ENCODE peak calls at places on chromosomes 1 and 21, in eight cellular contexts. B, A, M, J, N, K, R and P are unnamed samples. For H3K4me1, the result is how much of the 10 kb centered on the place peaks cover.

GRCh38 chr1:40003156-40004093 is 37.1 kb upstream of the CAP1 start:
- DNase-seq in N (no peak), B (no peak), K (no peak), R (no peak), J (no peak), M (no peak), A (no peak), P (no peak)

GRCh38 chr1:28144203-28145135 is 32.0 kb downstream of the PTAFR start:
- DNase-seq in K (no peak), A (no peak), N (peak), B (no peak), R (no peak), J (no peak), M (peak), P (no peak)

GRCh38 chr1:109441105-109441504 is 14.9 kb upstream of the PSMA5 start:
- DNase-seq in A (no peak), J (no peak), M (no peak), N (peak), R (no peak), B (no peak), K (no peak), P (no peak)

GRCh38 chr1:117826551-117827078 is 102.8 kb downstream of the GDAP2 start:
- DNase-seq in N (peak), B (peak), R (no peak), K (no peak), J (no peak), M (no peak), A (peak), P (peak)

GRCh38 chr1:20405893-20406604 is 80.0 kb downstream of the CAMK2N1 start:
- DNase-seq in M (no peak), K (no peak), J (peak), N (peak), B (no peak), A (no peak), R (no peak), P (peak)

GRCh38 chr21:34143783-34144182 is 70.4 kb downstream of the MRPS6 start:
- DNase-seq in B (no peak), A (no peak), R (no peak), N (no peak), M (no peak), J (no peak), K (no peak), P (no peak)

GRCh38 chr1:155196103-155196892 is 11.4 kb downstream of the THBS3 start:
- DNase-seq in N (no peak), R (no peak), B (no peak), A (no peak), K (peak), M (no peak), J (no peak), P (no peak)

GRCh38 chr1:92870591-92870990 is 38.8 kb downstream of the RPL5 start:
- DNase-seq in K (no peak), B (no peak), A (no peak), M (no peak), R (no peak), J (no peak), N (no peak), P (no peak)

GRCh38 chr1:182702826-182703524 is 18.6 kb upstream of the RGS8 start:
- DNase-seq in J (no peak), N (no peak), B (no peak), K (no peak), A (no peak), M (no peak), R (no peak), P (no peak)

GRCh38 chr1:158506369-158506987 is 34.5 kb downstream of the OR10R2 start:
- DNase-seq in K (peak), A (no peak), M (peak), N (peak), R (peak), B (peak), J (peak), P (peak)

GRCh38 chr1:159851386-159851785 is 11.1 kb downstream of the VSIG8 start:
- DNase-seq in J (no peak), R (no peak), K (no peak), A (no peak), B (no peak), N (no peak), M (no peak), P (no peak)

GRCh38 chr21:15592271-15592860 is 137.4 kb upstream of the USP25 start:
- DNase-seq in N (peak), K (no peak), R (peak), A (peak), M (peak), B (no peak), J (no peak), P (peak)

GRCh38 chr1:225881081-225882007 is 836 bp downstream of the TMEM63A start:
- DNase-seq in R (peak), J (peak), K (no peak), M (peak), A (no peak), B (peak), N (peak), P (peak)

GRCh38 chr21:38330671-38331070 is 73.9 kb downstream of the KCNJ15 start:
- DNase-seq in R (no peak), K (no peak), J (no peak), M (no peak), B (no peak), A (no peak), N (no peak), P (no peak)

GRCh38 chr1:8024329-8024728 is 1.8 kb downstream of the ERRFI1 start:
- DNase-seq in R (no peak), M (no peak), B (no peak), J (no peak), K (no peak), A (no peak), N (no peak), P (no peak)

GRCh38 chr1:101219919-101220695 is 16.7 kb upstream of the S1PR1 start:
- DNase-seq in M (no peak), B (no peak), A (no peak), K (no peak), R (no peak), J (no peak), N (no peak), P (no peak)

GRCh38 chr1:85850238-85850637 is 142.0 kb upstream of the ZNHIT6 start:
- DNase-seq in K (no peak), J (no peak), R (no peak), A (peak), B (no peak), M (no peak), N (peak), P (no peak)

GRCh38 chr1:41795205-41795762 is 123.4 kb downstream of the HIVEP3 start:
- DNase-seq in B (no peak), A (peak), M (peak), N (peak), R (no peak), K (no peak), J (no peak), P (no peak)

GRCh38 chr1:166145496-166145895 is 21.3 kb downstream of the FAM78B start:
- DNase-seq in B (no peak), R (no peak), M (no peak), A (no peak), J (no peak), N (no peak), K (no peak), P (no peak)

GRCh38 chr1:173478099-173478555 is 992 bp downstream of the PRDX6 start:
- DNase-seq in R (peak), N (peak), A (peak), K (no peak), M (peak), B (peak), J (peak), P (peak)

GRCh38 chr1:235910357-235911299 is 43.9 kb upstream of the LYST start:
- DNase-seq in A (peak), K (no peak), N (peak), B (peak), R (no peak), M (peak), J (no peak), P (peak)

GRCh38 chr1:195053478-195053877 is 1554.8 kb downstream of the KCNT2 start:
- DNase-seq in J (no peak), M (no peak), N (peak), K (no peak), R (no peak), A (no peak), B (no peak), P (no peak)

GRCh38 chr1:36352910-36353878 is 29.7 kb upstream of the EVA1B start:
- DNase-seq in J (no peak), M (no peak), A (no peak), N (peak), B (no peak), R (no peak), K (no peak), P (no peak)

GRCh38 chr1:2840036-2840809 is 38.7 kb upstream of the TTC34 start:
- DNase-seq in A (no peak), K (no peak), B (no peak), R (no peak), J (peak), M (peak), N (no peak), P (no peak)

GRCh38 chr1:93599479-93599878 is 82.2 kb downstream of the BCAR3 start:
- DNase-seq in B (no peak), J (no peak), K (no peak), A (no peak), R (no peak), M (no peak), N (no peak), P (no peak)

GRCh38 chr1:79323240-79324025 is 316.9 kb upstream of the ADGRL4 start:
- DNase-seq in J (no peak), B (no peak), K (no peak), M (no peak), A (peak), N (peak), R (no peak), P (no peak)

GRCh38 chr21:29718081-29718815 is 221.5 kb downstream of the GRIK1 start:
- DNase-seq in R (no peak), K (no peak), J (no peak), M (no peak), A (no peak), N (peak), B (no peak), P (no peak)

GRCh38 chr1:244897476-244898254 is 33.3 kb upstream of the HNRNPU start:
- DNase-seq in B (no peak), R (no peak), N (no peak), M (no peak), K (no peak), J (no peak), A (no peak), P (no peak)

GRCh38 chr1:9732123-9732971 is 80.8 kb downstream of the PIK3CD start:
- DNase-seq in M (no peak), A (no peak), B (no peak), R (no peak), N (no peak), K (no peak), J (no peak), P (no peak)

GRCh38 chr21:35016071-35016470 is 33.0 kb downstream of the RUNX1 start:
- DNase-seq in R (no peak), M (no peak), A (no peak), N (no peak), B (no peak), J (no peak), K (no peak), P (no peak)

GRCh38 chr1:46532498-46533178 is 18.8 kb downstream of the KNCN start:
- DNase-seq in K (peak), M (peak), J (peak), R (peak), A (no peak), B (peak), N (peak), P (peak)

DNA sequence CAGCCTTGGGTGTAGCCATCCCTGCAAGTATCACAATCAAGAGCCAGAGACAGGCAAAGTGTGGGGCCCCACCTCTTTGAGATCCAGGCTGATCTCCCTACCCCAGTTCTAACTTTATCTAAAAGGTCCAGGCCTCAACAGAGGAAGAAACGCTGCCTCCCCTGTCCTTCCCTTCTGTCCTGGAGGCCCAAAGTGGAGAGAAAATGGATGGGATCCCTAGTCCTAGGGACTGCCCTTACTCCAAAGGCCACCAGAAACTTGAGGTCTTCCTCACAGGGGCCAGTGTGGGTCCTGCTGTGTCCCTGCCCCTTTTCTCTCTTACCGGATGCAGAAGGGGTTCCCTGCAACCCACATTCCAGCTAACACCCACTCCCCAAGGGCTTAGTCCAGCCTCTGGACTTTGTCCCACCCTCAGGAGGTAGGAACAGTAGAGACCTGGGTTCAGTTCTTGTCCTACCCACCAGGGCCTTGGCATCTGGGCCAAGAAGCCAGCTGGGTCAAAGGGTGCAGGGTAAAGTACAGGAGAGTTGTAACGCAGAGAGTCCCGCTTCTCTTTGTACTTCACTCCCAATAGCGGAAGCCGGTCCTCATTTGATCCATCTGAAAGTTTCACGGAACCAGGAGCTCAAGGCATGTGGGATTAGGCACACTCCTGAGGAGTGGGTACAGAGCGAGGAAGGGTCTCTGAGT is 1.9 kb downstream of the HDGF start:
- DNase-seq in R (no peak), K (no peak), B (no peak), M (peak), N (no peak), A (no peak), J (no peak), P (peak)
- TF ChIP-seq POLR2A in R (no peak), K (no peak), B (no peak), M (peak), N (no peak), A (no peak), J (peak), P (no peak)

DNA sequence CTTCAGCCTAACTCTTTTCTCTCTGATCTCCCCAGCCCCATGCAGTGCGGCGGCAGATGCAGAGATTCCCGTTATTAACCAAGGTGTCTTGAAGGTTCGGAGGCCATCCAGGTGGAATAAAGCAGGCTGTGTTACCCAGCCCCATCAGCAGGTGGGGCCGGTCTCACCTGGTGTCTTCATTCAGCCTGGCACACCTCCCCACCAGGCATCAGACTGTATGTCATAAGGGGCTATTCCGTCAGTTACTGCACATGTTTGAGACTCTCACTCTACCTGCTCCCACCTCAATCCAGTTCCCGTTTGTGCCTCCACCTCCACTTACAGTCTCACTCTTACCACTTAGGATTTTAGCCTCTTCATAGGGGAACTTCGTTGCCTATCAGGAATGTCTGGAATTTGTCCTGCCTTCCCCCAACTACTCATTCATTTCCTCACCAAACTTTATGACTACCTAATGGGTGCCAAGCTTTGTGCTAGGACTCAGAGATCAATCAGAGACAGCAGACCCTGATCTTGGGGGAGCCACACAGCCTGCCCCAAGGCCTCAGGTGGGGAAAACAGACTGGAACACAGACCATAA is 170.2 kb downstream of the PLPP3 start:
- DNase-seq in M (peak), K (peak), J (peak), B (no peak), R (no peak), N (no peak), A (peak), P (peak)
- TF ChIP-seq CTCF in M (peak), K (peak), J (peak), B (peak), R (no peak), N (no peak), A (peak), P (peak)

GRCh38 chr21:43721939-43722338 is 3.0 kb downstream of the PDXK start:
- DNase-seq in M (no peak), J (no peak), N (no peak), R (no peak), B (no peak), K (no peak), A (no peak), P (no peak)
- H3K4me1 ChIP-seq in M (under half), J (under half), N (under half), R (under half), B (under half), K (under half), A (half or more), P (half or more)

GRCh38 chr1:203556047-203556851 is 62.3 kb downstream of the OPTC start:
- DNase-seq in J (no peak), R (peak), N (peak), B (peak), K (peak), A (no peak), M (no peak), P (no peak)
- TF ChIP-seq POLR2A in J (no peak), R (peak), N (peak), B (no peak), K (no peak), A (no peak), M (no peak), P (no peak)

GRCh38 chr1:67213164-67213563 is 46.9 kb downstream of the IL23R start:
- DNase-seq in B (no peak), R (no peak), N (peak), A (peak), M (peak), J (no peak), K (no peak), P (no peak)
- TF ChIP-seq CTCF in B (peak), R (peak), N (peak), A (peak), M (peak), J (peak), K (peak), P (peak)

GRCh38 chr1:43842099-43842498 is 91.5 kb upstream of the ARTN start:
- DNase-seq in J (no peak), M (no peak), B (no peak), K (no peak), R (no peak), A (no peak), N (no peak), P (no peak)

GRCh38 chr1:43835141-43836021 is 98.2 kb upstream of the ARTN start:
- DNase-seq in N (peak), J (no peak), A (peak), K (no peak), M (peak), R (no peak), B (no peak), P (no peak)

GRCh38 chr1:43836267-43836951 is 97.2 kb upstream of the ARTN start:
- DNase-seq in B (peak), M (peak), N (no peak), J (peak), R (no peak), K (no peak), A (no peak), P (peak)

GRCh38 chr1:43841511-43841910 is 92.1 kb upstream of the ARTN start:
- DNase-seq in B (no peak), R (no peak), A (no peak), J (no peak), M (no peak), K (no peak), N (no peak), P (no peak)

DNA sequence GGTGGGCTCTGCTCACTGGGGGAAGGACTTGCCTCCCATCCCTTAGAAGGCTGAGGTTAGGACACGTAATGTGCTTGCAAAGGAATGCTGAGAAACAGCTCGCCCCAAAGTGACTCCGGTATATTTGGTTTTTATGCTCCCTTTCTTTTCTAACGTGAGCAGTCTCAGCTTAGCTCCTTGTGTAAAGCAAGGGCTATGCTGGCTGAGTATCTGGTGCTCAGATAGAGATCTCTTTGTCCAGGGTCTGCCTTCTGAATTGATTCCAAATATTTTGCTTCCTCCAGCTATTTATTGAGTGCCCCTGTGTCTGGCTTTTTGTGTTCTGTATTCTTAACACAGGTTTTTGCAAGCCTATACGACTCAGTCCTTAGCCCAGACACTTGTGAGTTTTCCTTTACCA is 94.5 kb upstream of the ARTN start:
- DNase-seq in N (no peak), J (no peak), M (no peak), B (no peak), R (no peak), K (no peak), A (no peak), P (no peak)
- H3K4me1 ChIP-seq in N (under half), J (under half), M (under half), B (under half), R (under half), K (under half), A (under half), P (under half)

GRCh38 chr1:167714098-167714850 is 7.5 kb upstream of the MPZL1 start:
- DNase-seq in R (peak), N (no peak), B (peak), A (peak), M (peak), K (peak), J (peak), P (peak)
- TF ChIP-seq POLR2A in R (peak), N (peak), B (peak), A (no peak), M (peak), K (no peak), J (peak), P (peak)

GRCh38 chr1:15062479-15063099 is 91.0 kb upstream of the TMEM51 start:
- DNase-seq in K (peak), B (no peak), N (no peak), J (no peak), M (peak), R (no peak), A (no peak), P (no peak)
- TF ChIP-seq CTCF in K (peak), B (peak), N (peak), J (peak), M (peak), R (no peak), A (peak), P (peak)

GRCh38 chr1:61121631-61122030 is 39.3 kb downstream of the NFIA start:
- DNase-seq in B (no peak), A (no peak), R (no peak), N (no peak), J (no peak), M (peak), K (no peak), P (no peak)
- H3K4me1 ChIP-seq in B (under half), A (under half), R (under half), N (under half), J (under half), M (under half), K (under half), P (half or more)

GRCh38 chr1:205678286-205679111 is 1.8 kb downstream of the SLC45A3 start:
- DNase-seq in R (no peak), A (no peak), B (peak), N (peak), J (no peak), M (peak), K (no peak), P (no peak)
- TF ChIP-seq POLR2A in R (no peak), A (no peak), B (no peak), N (no peak), J (no peak), M (no peak), K (no peak), P (no peak)